ENCODE peak calls at places on chromosome 5, in five cellular contexts. I is Peyer's patch, B is GM12865, Y is IMR-90, L is colonic mucosa. H is an unnamed sample.

GRCh38 chr5:158958048-158958994 is 141.4 kb downstream of the EBF1 start:
- DNase-seq in Y (no peak), B (peak), L (no peak), I (no peak), H (no peak)

GRCh38 chr5:74093501-74093993 is 467.6 kb downstream of the ARHGEF28 start:
- DNase-seq in L (peak), I (no peak), B (no peak), Y (no peak), H (no peak)

GRCh38 chr5:93017854-93018253 is 563.2 kb downstream of the NR2F1-AS1 start:
- DNase-seq in B (no peak), L (no peak), I (no peak), Y (peak), H (no peak)

GRCh38 chr5:22611327-22611726 is 241.8 kb downstream of the CDH12 start:
- DNase-seq in B (no peak), I (no peak), Y (no peak), L (no peak), H (no peak)

GRCh38 chr5:127442085-127442484 is 75.4 kb upstream of the PRRC1 start:
- DNase-seq in I (no peak), Y (peak), B (peak), L (no peak), H (no peak)

GRCh38 chr5:37787742-37788141 is 52.1 kb downstream of the GDNF start:
- DNase-seq in Y (no peak), I (no peak), B (no peak), L (no peak), H (no peak)

GRCh38 chr5:2615917-2616316 is 135.6 kb downstream of the IRX2 start:
- DNase-seq in L (no peak), B (no peak), I (no peak), Y (no peak), H (no peak)

GRCh38 chr5:138663561-138663960 is 88.4 kb upstream of the HSPA9 start:
- DNase-seq in L (no peak), Y (no peak), I (no peak), B (no peak), H (no peak)

GRCh38 chr5:40033411-40033810 is 608.6 kb upstream of the DAB2 start:
- DNase-seq in B (peak), Y (no peak), I (no peak), L (no peak), H (no peak)

GRCh38 chr5:7419846-7420245 is 23.9 kb downstream of the ADCY2 start:
- DNase-seq in I (no peak), L (no peak), B (no peak), Y (no peak), H (no peak)

GRCh38 chr5:7420506-7421280 is 24.8 kb downstream of the ADCY2 start:
- DNase-seq in Y (no peak), L (no peak), I (no peak), B (no peak), H (no peak)

GRCh38 chr5:7418276-7418675 is 22.3 kb downstream of the ADCY2 start:
- DNase-seq in I (no peak), Y (no peak), L (no peak), B (no peak), H (no peak)

GRCh38 chr5:7422262-7422661 is 26.3 kb downstream of the ADCY2 start:
- DNase-seq in Y (no peak), I (no peak), B (no peak), L (no peak), H (no peak)

GRCh38 chr5:7419367-7419766 is 23.4 kb downstream of the ADCY2 start:
- DNase-seq in I (no peak), L (no peak), B (no peak), Y (no peak), H (no peak)
- H3K4me3 ChIP-seq in I (no peak), L (no peak), B (no peak), Y (no peak), H (no peak)

GRCh38 chr5:172686539-172687390 is 45.7 kb downstream of the NEURL1B start:
- DNase-seq in I (no peak), L (no peak), Y (no peak), B (no peak), H (no peak)

GRCh38 chr5:172689801-172690200 is 48.7 kb downstream of the NEURL1B start:
- DNase-seq in B (no peak), I (no peak), Y (no peak), L (no peak), H (no peak)

GRCh38 chr5:172687983-172688734 is 47.1 kb downstream of the NEURL1B start:
- DNase-seq in I (peak), L (peak), B (no peak), Y (no peak), H (no peak)

GRCh38 chr5:172690258-172691075 is 49.4 kb downstream of the NEURL1B start:
- DNase-seq in L (no peak), B (peak), I (no peak), Y (no peak), H (no peak)

DNA sequence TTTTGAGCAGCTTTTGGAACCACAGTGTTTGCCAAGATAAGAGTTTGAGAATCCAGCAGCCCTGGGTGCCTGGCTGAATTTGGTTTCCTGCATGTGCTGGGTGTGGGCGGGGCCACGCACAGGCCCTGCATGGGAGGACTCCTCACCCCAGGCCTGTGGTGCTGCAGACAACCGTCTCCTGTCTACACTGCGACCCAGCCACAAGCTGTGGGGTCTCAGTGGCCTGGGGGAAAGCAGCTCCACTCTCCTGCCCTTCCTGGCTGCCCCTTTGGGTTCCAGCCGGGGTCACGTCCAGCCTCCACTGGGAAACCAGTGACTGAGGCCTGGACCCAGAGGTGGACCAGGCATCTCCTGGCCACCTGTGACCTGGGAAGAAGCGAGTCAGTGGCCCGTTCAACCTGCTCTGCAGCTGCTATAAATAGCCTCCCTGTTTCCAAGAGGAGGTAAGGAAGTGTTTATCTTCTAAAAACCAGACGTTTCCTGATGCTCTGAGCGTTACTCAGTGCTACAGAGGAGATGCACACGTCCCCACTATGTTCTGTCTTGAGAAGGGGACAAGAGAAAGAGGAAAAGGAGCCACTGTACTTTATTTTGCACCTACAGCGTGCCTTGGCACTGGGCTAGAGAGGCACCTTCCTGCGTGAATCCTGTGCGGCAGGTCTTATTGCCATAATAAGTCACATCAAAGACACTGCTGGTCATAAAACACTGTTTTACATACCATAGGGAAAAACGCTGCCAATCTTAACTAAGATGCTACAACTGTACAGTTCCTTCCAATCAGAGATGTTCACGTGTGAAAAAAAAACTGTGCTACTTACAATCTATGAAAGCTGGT is 47.9 kb downstream of the NEURL1B start:
- DNase-seq in I (no peak), L (peak), Y (peak), B (peak), H (no peak)
- H3K4me3 ChIP-seq in I (no peak), L (no peak), Y (no peak), B (no peak), H (no peak)

GRCh38 chr5:115818821-115819220 is 2.4 kb upstream of the CDO1 start:
- DNase-seq in Y (no peak), I (no peak), B (no peak), L (no peak), H (no peak)

GRCh38 chr5:115813719-115814118 is 2.7 kb downstream of the CDO1 start:
- DNase-seq in B (no peak), I (no peak), L (no peak), Y (no peak), H (no peak)

GRCh38 chr5:115815006-115815692 is 1.3 kb downstream of the CDO1 start:
- DNase-seq in L (no peak), I (no peak), Y (no peak), B (no peak), H (no peak)

GRCh38 chr5:115815693-115816225 is 700 bp downstream of the CDO1 start:
- DNase-seq in I (no peak), Y (no peak), B (no peak), L (no peak), H (no peak)

GRCh38 chr5:115816226-115817042 is at the start of gene CDO1:
- DNase-seq in I (peak), L (no peak), Y (peak), B (no peak), H (no peak)
- H3K4me3 ChIP-seq in I (peak), L (peak), Y (peak), B (no peak), H (peak)

DNA sequence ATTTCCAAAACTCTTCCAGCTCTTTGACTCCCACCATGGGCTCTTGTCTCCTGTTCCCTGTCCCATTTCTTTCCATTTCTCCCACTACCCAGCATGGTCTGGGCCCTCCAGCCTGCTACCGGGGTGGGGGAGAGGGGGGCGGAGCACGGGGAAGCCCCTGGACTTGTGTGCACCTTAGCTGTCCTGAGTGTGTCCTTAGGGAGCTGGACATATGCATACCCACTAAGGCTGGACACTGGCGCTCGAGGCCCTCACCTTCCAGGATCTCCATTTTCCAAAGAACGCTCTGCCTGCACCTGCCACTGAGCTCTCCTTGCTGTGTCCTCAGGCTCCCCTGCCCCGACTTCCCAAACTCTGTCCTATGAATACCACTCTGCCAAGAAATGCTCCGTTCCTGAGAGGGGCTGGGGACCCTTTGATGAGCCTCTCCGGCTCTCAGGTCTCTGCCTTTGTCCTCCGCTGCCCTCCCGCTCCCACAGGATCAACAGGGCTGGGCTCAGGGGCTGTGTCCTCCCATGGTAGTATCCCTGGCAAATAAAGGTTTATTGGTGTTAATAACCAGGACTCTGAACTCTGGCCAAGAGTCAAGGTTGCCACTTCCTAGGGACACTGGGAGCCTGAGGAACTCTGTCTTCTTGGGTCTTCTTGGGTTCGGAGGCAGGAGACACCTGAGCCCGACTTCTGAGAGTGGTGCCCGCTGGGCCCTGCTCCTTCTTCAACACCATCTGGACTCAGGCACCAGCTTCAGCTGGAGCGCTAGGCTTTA is 831 bp upstream of the SHROOM1 start:
- DNase-seq in L (peak), B (no peak), Y (no peak), I (peak), H (no peak)
- H3K4me3 ChIP-seq in L (peak), B (peak), Y (peak), I (peak), H (peak)